ENCODE peak calls at places on chromosomes 5 and 9, in four cellular contexts. One of them, this sample, is unnamed.
A peak's percentile ranks its signal among the peaks of the same experiment; 100 is the strongest.

GRCh38 chr9:2127486-2127885 is 112.3 kb downstream of the SMARCA2 start:
- DNase-seq in A549: no peak
- DNase-seq in WTC11: no peak
- DNase-seq in HepG2: no peak
- DNase-seq in this sample: no peak

GRCh38 chr5:132428811-132429440 is 59.4 kb downstream of the SLC22A5 start:
- DNase-seq in A549: no peak
- DNase-seq in WTC11: no peak
- DNase-seq in HepG2: no peak
- DNase-seq in this sample: no peak

GRCh38 chr5:141359790-141360426 is at the start of gene PCDHGB2:
- DNase-seq in A549: no peak
- DNase-seq in WTC11: peak; percentile 46
- DNase-seq in HepG2: peak; percentile 48
- DNase-seq in this sample: no peak

GRCh38 chr5:139043127-139043905 is 154.9 kb downstream of the SIL1 start:
- DNase-seq in A549: no peak
- DNase-seq in WTC11: no peak
- DNase-seq in HepG2: no peak
- DNase-seq in this sample: peak; percentile 5

GRCh38 chr9:120383999-120384924 is 195.7 kb downstream of the CDK5RAP2 start:
- DNase-seq in A549: no peak
- DNase-seq in WTC11: no peak
- DNase-seq in HepG2: peak; percentile 93
- DNase-seq in this sample: no peak

GRCh38 chr5:33049845-33050244 is 338.7 kb downstream of the NPR3 start:
- DNase-seq in A549: peak; percentile 60
- DNase-seq in WTC11: no peak
- DNase-seq in HepG2: peak; percentile 18
- DNase-seq in this sample: no peak

GRCh38 chr9:134318941-134319305 is 7.3 kb upstream of the RXRA start:
- DNase-seq in A549: no peak
- DNase-seq in WTC11: no peak
- DNase-seq in HepG2: no peak
- DNase-seq in this sample: no peak

GRCh38 chr5:97618721-97619120 is 435.7 kb upstream of the RIOK2 start:
- DNase-seq in A549: no peak
- DNase-seq in WTC11: no peak
- DNase-seq in HepG2: no peak
- DNase-seq in this sample: no peak

GRCh38 chr5:13956441-13956840 is 12.0 kb upstream of the DNAH5 start:
- DNase-seq in A549: no peak
- DNase-seq in WTC11: no peak
- DNase-seq in HepG2: no peak
- DNase-seq in this sample: no peak

GRCh38 chr5:122501087-122501435 is 189.0 kb downstream of the SNCAIP start:
- DNase-seq in A549: no peak
- DNase-seq in WTC11: no peak
- DNase-seq in HepG2: no peak
- DNase-seq in this sample: no peak

GRCh38 chr5:152412129-152412528 is 7.0 kb upstream of the NMUR2 start:
- DNase-seq in A549: no peak
- DNase-seq in WTC11: no peak
- DNase-seq in HepG2: no peak
- DNase-seq in this sample: no peak

GRCh38 chr5:104513621-104514020 is 951.0 kb upstream of the NUDT12 start:
- DNase-seq in A549: no peak
- DNase-seq in WTC11: no peak
- DNase-seq in HepG2: no peak
- DNase-seq in this sample: no peak

DNA sequence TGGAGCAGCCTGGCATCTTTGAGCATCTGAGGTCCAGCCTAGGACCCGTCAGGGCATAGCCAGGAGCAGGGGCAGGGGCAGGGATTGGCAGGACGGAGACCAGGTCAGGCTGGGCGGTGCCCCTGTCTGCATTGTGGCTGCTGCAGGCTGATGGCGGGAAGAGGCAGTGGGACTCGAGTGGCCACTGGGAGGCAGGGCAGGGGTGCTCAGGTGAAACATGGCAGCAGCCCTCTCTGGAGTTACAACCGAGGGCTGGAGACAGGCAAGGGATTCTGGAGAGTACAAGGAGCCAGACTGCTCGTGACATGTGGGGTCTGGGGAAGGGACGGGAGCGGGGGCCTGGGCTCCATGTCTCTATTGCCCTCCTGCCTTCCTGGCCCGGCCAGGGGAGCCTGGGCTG is 97.4 kb upstream of the RAPGEF1 start:
- DNase-seq in A549: peak; percentile 36
- DNase-seq in WTC11: peak; percentile 46
- DNase-seq in HepG2: peak; percentile 7
- DNase-seq in this sample: peak; percentile 41
- TF ChIP-seq NR3C1 in A549: no peak
- TF ChIP-seq NR3C1 in WTC11: no peak
- TF ChIP-seq NR3C1 in HepG2: no peak
- TF ChIP-seq NR3C1 in this sample: no peak

GRCh38 chr5:73412597-73412988 is 36.0 kb downstream of the FOXD1 start:
- DNase-seq in A549: peak; percentile 13
- DNase-seq in WTC11: no peak
- DNase-seq in HepG2: no peak
- DNase-seq in this sample: no peak

GRCh38 chr5:73418244-73418691 is 30.3 kb downstream of the FOXD1 start:
- DNase-seq in A549: no peak
- DNase-seq in WTC11: no peak
- DNase-seq in HepG2: no peak
- DNase-seq in this sample: no peak

GRCh38 chr5:73415171-73415570 is 33.4 kb downstream of the FOXD1 start:
- DNase-seq in A549: no peak
- DNase-seq in WTC11: no peak
- DNase-seq in HepG2: no peak
- DNase-seq in this sample: no peak

GRCh38 chr5:73417307-73418035 is 31.1 kb downstream of the FOXD1 start:
- DNase-seq in A549: no peak
- DNase-seq in WTC11: no peak
- DNase-seq in HepG2: no peak
- DNase-seq in this sample: no peak

DNA sequence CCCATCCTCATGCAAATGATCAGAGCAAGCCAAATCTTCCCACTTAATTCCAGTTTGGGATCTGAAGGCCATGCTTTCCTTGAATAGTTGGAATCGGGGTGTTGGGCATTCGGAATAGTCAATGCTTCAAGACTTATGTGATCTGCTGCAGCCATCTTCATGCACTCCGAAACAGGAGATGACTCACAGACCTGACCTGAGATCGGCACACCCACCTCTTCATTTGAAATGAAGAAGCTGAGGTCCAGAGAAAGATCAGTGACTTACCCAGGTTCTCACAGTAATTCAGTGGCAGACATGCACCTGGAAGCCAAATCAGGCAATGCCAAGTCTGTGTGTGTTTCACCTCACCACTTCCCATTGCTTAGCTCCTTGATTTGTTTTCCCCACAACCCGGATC is 33.0 kb downstream of the FOXD1 start:
- DNase-seq in A549: no peak
- DNase-seq in WTC11: no peak
- DNase-seq in HepG2: no peak
- DNase-seq in this sample: no peak
- TF ChIP-seq NR3C1 in A549: no peak
- TF ChIP-seq NR3C1 in WTC11: no peak
- TF ChIP-seq NR3C1 in HepG2: no peak
- TF ChIP-seq NR3C1 in this sample: no peak

GRCh38 chr9:104836235-104836634 is 72.3 kb downstream of the NIPSNAP3B start:
- DNase-seq in A549: no peak
- DNase-seq in WTC11: no peak
- DNase-seq in HepG2: no peak
- DNase-seq in this sample: no peak

GRCh38 chr9:104841601-104842106 is 77.7 kb downstream of the NIPSNAP3B start:
- DNase-seq in A549: no peak
- DNase-seq in WTC11: no peak
- DNase-seq in HepG2: no peak
- DNase-seq in this sample: no peak

GRCh38 chr9:104842698-104843097 is 78.8 kb downstream of the NIPSNAP3B start:
- DNase-seq in A549: no peak
- DNase-seq in WTC11: no peak
- DNase-seq in HepG2: no peak
- DNase-seq in this sample: no peak

GRCh38 chr9:104836767-104837166 is 72.8 kb downstream of the NIPSNAP3B start:
- DNase-seq in A549: no peak
- DNase-seq in WTC11: no peak
- DNase-seq in HepG2: no peak
- DNase-seq in this sample: no peak

GRCh38 chr9:104838958-104839357 is 75.0 kb downstream of the NIPSNAP3B start:
- DNase-seq in A549: no peak
- DNase-seq in WTC11: no peak
- DNase-seq in HepG2: no peak
- DNase-seq in this sample: no peak
- TF ChIP-seq NR3C1 in A549: no peak
- TF ChIP-seq NR3C1 in WTC11: no peak
- TF ChIP-seq NR3C1 in HepG2: no peak
- TF ChIP-seq NR3C1 in this sample: no peak

GRCh38 chr5:19369048-19369447 is 619.0 kb downstream of the CDH18 start:
- DNase-seq in A549: no peak
- DNase-seq in WTC11: no peak
- DNase-seq in HepG2: no peak
- DNase-seq in this sample: no peak

GRCh38 chr5:19369561-19369960 is 618.4 kb downstream of the CDH18 start:
- DNase-seq in A549: no peak
- DNase-seq in WTC11: no peak
- DNase-seq in HepG2: no peak
- DNase-seq in this sample: no peak

DNA sequence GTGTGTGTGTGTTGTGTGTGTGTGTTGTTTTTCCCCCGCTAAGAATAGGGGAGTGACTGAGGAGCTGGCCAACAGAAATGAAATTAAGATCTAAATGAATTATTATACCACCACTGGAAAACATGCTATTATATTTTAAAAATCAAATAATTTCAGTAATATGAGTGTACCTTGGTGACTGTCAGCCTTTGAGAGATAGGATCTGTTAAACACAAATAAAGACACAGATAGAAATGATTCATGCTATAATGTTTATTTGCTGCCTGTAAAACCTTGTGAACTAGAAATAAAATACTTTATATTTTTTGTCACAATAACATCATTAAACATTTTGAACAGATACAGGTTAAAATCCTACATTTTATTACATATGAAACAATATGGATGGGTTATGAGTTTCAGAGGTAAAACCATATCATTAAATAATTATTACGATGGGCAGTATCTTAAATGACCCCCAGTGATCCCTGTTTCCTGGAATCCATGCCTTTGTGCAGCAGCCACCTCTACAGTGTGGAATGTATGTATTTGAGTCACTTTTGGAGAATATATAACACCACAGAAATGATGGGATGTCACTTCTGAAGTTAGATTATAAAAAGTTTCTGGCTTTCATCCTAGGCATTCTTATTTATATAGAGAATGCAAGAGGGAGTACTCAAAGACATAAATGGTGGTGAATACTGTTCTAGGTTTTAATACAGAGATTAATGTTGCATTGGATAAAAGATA is 617.2 kb downstream of the CDH18 start:
- DNase-seq in A549: no peak
- DNase-seq in WTC11: no peak
- DNase-seq in HepG2: no peak
- DNase-seq in this sample: no peak
- TF ChIP-seq NR3C1 in A549: no peak
- TF ChIP-seq NR3C1 in WTC11: no peak
- TF ChIP-seq NR3C1 in HepG2: no peak
- TF ChIP-seq NR3C1 in this sample: no peak

GRCh38 chr5:176618783-176619182 is 8.8 kb upstream of the GPRIN1 start:
- DNase-seq in A549: no peak
- DNase-seq in WTC11: no peak
- DNase-seq in HepG2: no peak
- DNase-seq in this sample: no peak

GRCh38 chr5:176621661-176622079 is 8.7 kb downstream of the SNCB start:
- DNase-seq in A549: no peak
- DNase-seq in WTC11: no peak
- DNase-seq in HepG2: no peak
- DNase-seq in this sample: no peak

GRCh38 chr5:176619569-176620332 is 9.8 kb upstream of the GPRIN1 start:
- DNase-seq in A549: no peak
- DNase-seq in WTC11: peak; percentile 41
- DNase-seq in HepG2: no peak
- DNase-seq in this sample: no peak

GRCh38 chr5:176620333-176620981 is 9.9 kb downstream of the SNCB start:
- DNase-seq in A549: peak; percentile 49
- DNase-seq in WTC11: peak; percentile 39
- DNase-seq in HepG2: no peak
- DNase-seq in this sample: peak; percentile 53

GRCh38 chr5:176619203-176619568 is 9.2 kb upstream of the GPRIN1 start:
- DNase-seq in A549: peak; percentile 84
- DNase-seq in WTC11: peak; percentile 98
- DNase-seq in HepG2: peak; percentile 56
- DNase-seq in this sample: peak; percentile 96
- TF ChIP-seq NR3C1 in A549: no peak
- TF ChIP-seq NR3C1 in WTC11: no peak
- TF ChIP-seq NR3C1 in HepG2: no peak
- TF ChIP-seq NR3C1 in this sample: no peak

GRCh38 chr5:113489299-113489698 is 1.0 kb upstream of the MCC start:
- DNase-seq in A549: peak; percentile 21
- DNase-seq in WTC11: no peak
- DNase-seq in HepG2: peak; percentile 57
- DNase-seq in this sample: no peak
- TF ChIP-seq NR3C1 in A549: no peak
- TF ChIP-seq NR3C1 in WTC11: no peak
- TF ChIP-seq NR3C1 in HepG2: no peak
- TF ChIP-seq NR3C1 in this sample: no peak

DNA sequence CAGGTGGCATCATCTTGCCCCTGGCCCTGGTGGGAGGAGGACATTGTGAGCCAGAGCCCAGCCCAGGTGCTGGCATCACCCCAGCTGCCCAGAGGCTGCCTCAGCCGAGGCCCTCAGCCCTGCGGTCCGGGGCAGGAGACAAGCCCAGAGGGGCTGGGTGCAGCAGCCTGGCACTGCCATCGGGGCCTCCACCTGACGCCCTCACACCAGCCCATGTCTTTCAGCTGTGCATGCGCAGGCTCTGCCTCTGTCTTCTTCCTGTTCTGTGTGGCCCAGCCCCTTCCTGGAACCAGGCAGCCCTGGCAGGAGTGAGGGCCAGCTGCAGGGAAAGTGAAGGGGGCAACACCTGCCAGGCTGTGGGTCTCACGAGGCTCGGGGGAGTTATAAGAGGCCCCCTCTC is 4.8 kb upstream of the CEL start:
- DNase-seq in A549: no peak
- DNase-seq in WTC11: no peak
- DNase-seq in HepG2: no peak
- DNase-seq in this sample: no peak
- TF ChIP-seq NR3C1 in A549: no peak
- TF ChIP-seq NR3C1 in WTC11: no peak
- TF ChIP-seq NR3C1 in HepG2: no peak
- TF ChIP-seq NR3C1 in this sample: no peak

DNA sequence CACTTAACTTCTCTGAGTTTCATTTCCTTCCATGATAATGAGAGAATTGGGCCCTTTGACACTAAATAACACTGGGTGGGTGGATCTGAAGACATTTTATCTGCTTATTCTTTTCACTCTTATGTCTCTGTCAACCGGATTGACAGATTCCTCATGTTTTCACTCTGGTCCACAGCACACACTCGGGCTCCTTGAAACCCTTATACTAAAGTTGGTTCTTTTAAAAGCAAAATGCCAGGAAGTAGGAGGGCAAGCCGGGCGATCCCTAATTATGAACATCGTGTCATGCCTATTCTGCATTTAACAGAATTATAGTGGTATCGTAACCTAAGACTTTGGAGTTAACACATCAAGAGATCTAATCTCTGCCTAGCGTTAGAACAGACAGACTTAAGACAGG is 28.2 kb upstream of the CREBRF start:
- DNase-seq in A549: no peak
- DNase-seq in WTC11: no peak
- DNase-seq in HepG2: no peak
- DNase-seq in this sample: no peak
- TF ChIP-seq NR3C1 in A549: no peak
- TF ChIP-seq NR3C1 in WTC11: no peak
- TF ChIP-seq NR3C1 in HepG2: no peak
- TF ChIP-seq NR3C1 in this sample: no peak